ENCODE peak calls at places on chromosomes 6 and 20, in four cellular contexts. U is HepG2, B is K562, P is H1. T is an unnamed sample.

GRCh38 chr20:34993941-34994508 is 38.4 kb downstream of the MYH7B start:
- DNase-seq in B (no peak), U (no peak), P (no peak), T (no peak)

GRCh38 chr6:82088978-82089855 is 158.3 kb downstream of the IBTK start:
- DNase-seq in P (no peak), U (no peak), B (no peak), T (no peak)

GRCh38 chr6:167774881-167775280 is 51.8 kb upstream of the AFDN start:
- DNase-seq in B (no peak), U (no peak), P (no peak), T (no peak)

GRCh38 chr20:2451939-2452732 is 18.5 kb downstream of the SNRPB start:
- DNase-seq in B (peak; percentile 68), U (peak; percentile 78), P (no peak), T (peak; percentile 81)

GRCh38 chr20:31605031-31605901 is at the start of gene ID1:
- DNase-seq in P (peak; percentile 84), B (peak; percentile 98), U (peak; percentile 99), T (peak; percentile 98)

GRCh38 chr20:35502352-35502751 is 27.1 kb downstream of the C20orf173 start:
- DNase-seq in B (no peak), U (no peak), P (no peak), T (no peak)

GRCh38 chr6:78570044-78570443 is 297.3 kb upstream of the IRAK1BP1 start:
- DNase-seq in U (no peak), P (peak; percentile 21), B (no peak), T (no peak)

GRCh38 chr6:139531716-139532115 is 157.3 kb upstream of the CITED2 start:
- DNase-seq in P (no peak), U (no peak), B (no peak), T (no peak)

GRCh38 chr6:42790549-42791181 is 8.8 kb downstream of the BICRAL start:
- DNase-seq in U (no peak), P (no peak), B (no peak), T (no peak)

GRCh38 chr20:19633985-19634384 is 124.1 kb upstream of the RIN2 start:
- DNase-seq in U (no peak), B (no peak), P (no peak), T (no peak)

GRCh38 chr6:166950443-166950821 is 5.9 kb downstream of the RNASET2 start:
- DNase-seq in U (no peak), P (no peak), B (no peak), T (no peak)

GRCh38 chr6:123333000-123333756 is 303.6 kb downstream of the TRDN start:
- DNase-seq in B (no peak), P (no peak), U (no peak), T (no peak)

GRCh38 chr6:81589465-81590313 is 162.8 kb downstream of the TENT5A start:
- DNase-seq in B (no peak), P (no peak), U (peak; percentile 3), T (no peak)

GRCh38 chr6:130841128-130841728 is 14.0 kb downstream of the SMLR1 start:
- DNase-seq in P (no peak), U (no peak), B (no peak), T (no peak)

GRCh38 chr6:37168163-37168758 is 1.7 kb upstream of the PIM1 start:
- DNase-seq in U (no peak), B (no peak), P (no peak), T (no peak)

GRCh38 chr6:123547216-123547978 is 89.4 kb downstream of the TRDN start:
- DNase-seq in P (no peak), U (no peak), B (no peak), T (no peak)

GRCh38 chr6:116012471-116012949 is 48.2 kb downstream of the FRK start:
- DNase-seq in P (no peak), B (no peak), U (peak; percentile 25), T (no peak)

GRCh38 chr20:48222595-48223180 is 437.4 kb upstream of the SULF2 start:
- DNase-seq in B (no peak), P (no peak), U (no peak), T (no peak)

GRCh38 chr6:168386973-168387372 is 54.0 kb upstream of the SMOC2 start:
- DNase-seq in B (no peak), P (no peak), U (no peak), T (no peak)

GRCh38 chr20:37162674-37163073 is 16.5 kb upstream of the RPN2 start:
- DNase-seq in P (no peak), B (peak; percentile 48), U (no peak), T (no peak)
- TF ChIP-seq RNF2 in P (no peak), B (no peak), U (no peak), T (no peak)

GRCh38 chr20:44720617-44720993 is 5.4 kb downstream of the CCN5 start:
- DNase-seq in B (no peak), P (no peak), U (no peak), T (peak; percentile 97)

GRCh38 chr20:44721785-44722054 is 6.6 kb downstream of the CCN5 start:
- DNase-seq in P (no peak), B (no peak), U (no peak), T (no peak)

GRCh38 chr20:44722990-44723389 is 7.8 kb downstream of the CCN5 start:
- DNase-seq in U (no peak), B (no peak), P (no peak), T (no peak)

GRCh38 chr20:44719841-44720240 is 4.7 kb downstream of the CCN5 start:
- DNase-seq in P (no peak), B (no peak), U (no peak), T (no peak)

GRCh38 chr20:44720994-44721784 is 6.0 kb downstream of the CCN5 start:
- DNase-seq in B (no peak), P (no peak), U (no peak), T (no peak)
- TF ChIP-seq RNF2 in B (no peak), P (no peak), U (no peak), T (no peak)

GRCh38 chr6:84119277-84119676 is 85.7 kb downstream of the MRAP2 start:
- DNase-seq in B (no peak), U (no peak), P (no peak), T (no peak)
- TF ChIP-seq RNF2 in B (no peak), U (no peak), P (no peak), T (no peak)

GRCh38 chr6:112087136-112087908 is at the start of the genes FAM229B and TUBE1:
- DNase-seq in U (peak; percentile 94), P (peak; percentile 85), B (peak; percentile 96), T (peak; percentile 39)

GRCh38 chr6:112085666-112086065 is 1.6 kb downstream of the TUBE1 start:
- DNase-seq in B (no peak), P (no peak), U (no peak), T (no peak)

GRCh38 chr6:112081569-112081968 is 5.7 kb downstream of the TUBE1 start:
- DNase-seq in U (no peak), B (no peak), P (no peak), T (no peak)

GRCh38 chr6:112087916-112088315 is 525 bp downstream of the FAM229B start:
- DNase-seq in B (no peak), U (no peak), P (no peak), T (no peak)

GRCh38 chr6:112086744-112087135 is 542 bp downstream of the TUBE1 start:
- DNase-seq in P (no peak), U (peak; percentile 52), B (peak; percentile 41), T (peak; percentile 51)
- TF ChIP-seq RNF2 in P (no peak), U (no peak), B (no peak), T (no peak)

DNA sequence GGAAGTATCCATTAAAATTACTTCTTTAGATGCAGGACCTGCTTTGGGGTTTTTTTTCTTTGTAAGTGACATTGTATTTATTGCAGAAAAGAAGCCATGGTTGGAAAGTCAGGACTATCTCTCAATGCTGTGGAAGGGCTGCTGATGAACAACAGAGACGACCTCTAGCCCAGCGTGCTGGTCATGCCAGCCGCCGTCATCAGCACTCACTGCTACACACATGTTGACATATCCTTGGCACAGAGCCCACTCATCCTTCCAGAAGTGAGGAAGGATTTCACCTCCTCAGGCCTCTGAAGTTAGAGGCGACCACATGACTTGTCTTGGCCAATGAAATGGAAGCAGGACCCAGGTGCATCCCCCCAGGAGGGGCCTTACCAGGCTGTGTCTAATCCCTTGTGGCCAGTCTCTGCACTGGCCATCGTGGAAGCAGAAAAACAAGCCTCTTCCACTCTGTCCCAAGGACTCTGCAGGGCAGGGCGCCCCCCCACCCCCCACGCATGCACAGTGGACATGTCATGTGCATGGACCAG is 343.5 kb downstream of the TAF4 start:
- DNase-seq in B (no peak), U (no peak), P (no peak), T (no peak)
- TF ChIP-seq RNF2 in B (no peak), U (no peak), P (no peak), T (no peak)

GRCh38 chr6:105836379-105836778 is 249.8 kb upstream of the PRDM1 start:
- DNase-seq in P (no peak), B (no peak), U (no peak), T (no peak)

GRCh38 chr6:105836889-105837288 is 249.2 kb upstream of the PRDM1 start:
- DNase-seq in B (no peak), P (no peak), U (no peak), T (no peak)

GRCh38 chr6:105834548-105834947 is 251.6 kb upstream of the PRDM1 start:
- DNase-seq in P (no peak), B (no peak), U (no peak), T (no peak)

GRCh38 chr6:105838156-105838555 is 248.0 kb upstream of the PRDM1 start:
- DNase-seq in P (no peak), B (no peak), U (no peak), T (no peak)

DNA sequence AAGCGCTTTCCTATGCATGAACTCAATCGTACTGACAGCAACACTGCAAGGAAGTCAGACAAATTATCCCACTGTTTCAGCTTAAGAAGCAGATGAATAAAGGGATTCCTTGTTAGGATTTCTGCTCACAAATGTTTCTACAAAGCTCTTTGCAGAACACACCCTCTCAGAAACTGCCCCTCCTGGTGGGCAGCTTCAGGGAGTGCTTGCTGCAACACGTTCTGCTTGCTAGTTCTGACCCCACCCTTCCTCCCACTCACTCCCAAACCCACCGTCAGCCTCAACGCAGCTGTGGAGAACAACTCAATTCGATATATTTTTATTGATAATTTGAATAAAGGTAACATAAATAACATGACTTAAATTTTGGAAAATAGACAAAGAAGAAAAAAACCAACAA is 250.8 kb upstream of the PRDM1 start:
- DNase-seq in B (peak; percentile 79), U (peak; percentile 31), P (peak; percentile 56), T (peak; percentile 53)
- TF ChIP-seq RNF2 in B (no peak), U (no peak), P (no peak), T (no peak)

DNA sequence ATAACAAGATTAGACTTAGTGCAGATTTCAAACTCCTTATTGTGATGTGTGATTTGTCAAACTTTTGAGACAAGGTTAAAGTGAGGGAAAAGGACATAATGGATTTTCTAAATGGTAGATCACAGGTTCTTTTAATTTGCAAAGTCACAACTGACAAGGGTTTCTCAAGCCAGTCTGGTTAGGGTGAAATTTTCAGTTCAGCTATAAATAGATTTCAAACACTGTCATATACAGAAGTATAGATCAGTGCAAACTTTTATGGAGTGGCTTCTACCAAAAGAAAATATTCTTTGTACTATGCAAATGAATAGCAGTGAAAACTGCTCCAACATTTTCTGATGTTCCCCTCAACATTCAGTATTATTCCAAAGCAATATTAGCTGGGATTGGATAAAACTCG is 337.1 kb upstream of the MAN1A1 start:
- DNase-seq in B (no peak), P (no peak), U (no peak), T (no peak)
- TF ChIP-seq RNF2 in B (no peak), P (no peak), U (no peak), T (no peak)

DNA sequence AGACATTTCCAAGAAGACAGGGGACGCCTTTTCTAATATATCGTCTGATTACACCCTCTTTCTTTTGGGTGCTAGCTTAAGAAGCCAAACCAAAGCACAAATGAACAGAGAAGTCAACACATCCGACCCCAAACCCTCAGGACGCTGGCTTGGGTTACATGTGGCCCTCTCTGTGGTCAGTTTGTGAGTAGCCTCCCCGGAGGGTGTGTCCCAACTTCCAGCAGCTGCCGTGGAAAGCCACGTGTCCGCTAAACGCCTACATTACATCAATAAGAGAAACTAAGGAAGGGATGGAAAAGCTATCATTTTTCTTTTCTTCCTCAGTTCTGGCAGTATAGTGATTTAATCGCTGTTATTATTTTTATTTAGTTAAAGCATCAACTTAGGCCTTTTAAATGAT is 487 bp upstream of the BMP6 start:
- DNase-seq in B (no peak), U (no peak), P (no peak), T (no peak)
- TF ChIP-seq RNF2 in B (no peak), U (no peak), P (no peak), T (no peak)

T was measured in A549.